ENCODE peak calls at places on chromosomes 7 and 10, in ten cellular contexts. One of them, this sample, is unnamed.

GRCh38 chr10:72455889-72456588 is 101.3 kb upstream of the DNAJB12 start:
- DNase-seq in adrenal gland: no peak
- DNase-seq in breast epithelium: no peak
- DNase-seq in sigmoid colon: no peak
- DNase-seq in IMR-90: peak
- DNase-seq in endothelial cell of umbilical vein: no peak
- DNase-seq in A549: no peak
- DNase-seq in tibial nerve: no peak
- DNase-seq in right lobe of liver: no peak
- DNase-seq in spleen: no peak
- DNase-seq in this sample: no peak

GRCh38 chr10:96306516-96306915 is 2.3 kb downstream of the DNTT start:
- DNase-seq in sigmoid colon: peak
- DNase-seq in A549: no peak
- DNase-seq in breast epithelium: no peak
- DNase-seq in tibial nerve: peak
- DNase-seq in endothelial cell of umbilical vein: no peak
- DNase-seq in spleen: peak
- DNase-seq in right lobe of liver: peak
- DNase-seq in IMR-90: no peak
- DNase-seq in adrenal gland: peak
- DNase-seq in this sample: no peak

GRCh38 chr10:126836009-126836408 is 69.2 kb upstream of the DOCK1 start:
- DNase-seq in right lobe of liver: no peak
- DNase-seq in tibial nerve: no peak
- DNase-seq in adrenal gland: no peak
- DNase-seq in A549: no peak
- DNase-seq in breast epithelium: no peak
- DNase-seq in sigmoid colon: no peak
- DNase-seq in spleen: no peak
- DNase-seq in endothelial cell of umbilical vein: no peak
- DNase-seq in IMR-90: no peak
- DNase-seq in this sample: no peak

GRCh38 chr10:42637648-42638052 is 720 bp downstream of the ZNF33B start:
- DNase-seq in spleen: no peak
- DNase-seq in endothelial cell of umbilical vein: no peak
- DNase-seq in breast epithelium: no peak
- DNase-seq in A549: no peak
- DNase-seq in sigmoid colon: no peak
- DNase-seq in right lobe of liver: no peak
- DNase-seq in tibial nerve: no peak
- DNase-seq in IMR-90: no peak
- DNase-seq in adrenal gland: no peak
- DNase-seq in this sample: no peak

GRCh38 chr7:117902314-117902889 is 29.2 kb upstream of the CTTNBP2 start:
- DNase-seq in adrenal gland: no peak
- DNase-seq in sigmoid colon: no peak
- DNase-seq in tibial nerve: no peak
- DNase-seq in endothelial cell of umbilical vein: no peak
- DNase-seq in right lobe of liver: no peak
- DNase-seq in IMR-90: no peak
- DNase-seq in breast epithelium: no peak
- DNase-seq in spleen: no peak
- DNase-seq in A549: no peak
- DNase-seq in this sample: no peak

GRCh38 chr10:33240931-33241330 is 93.5 kb downstream of the NRP1 start:
- DNase-seq in endothelial cell of umbilical vein: no peak
- DNase-seq in A549: no peak
- DNase-seq in right lobe of liver: no peak
- DNase-seq in IMR-90: peak
- DNase-seq in breast epithelium: no peak
- DNase-seq in sigmoid colon: no peak
- DNase-seq in tibial nerve: no peak
- DNase-seq in adrenal gland: no peak
- DNase-seq in spleen: no peak
- DNase-seq in this sample: no peak

GRCh38 chr10:15141136-15142067 is 27.1 kb downstream of the NMT2 start:
- DNase-seq in spleen: no peak
- DNase-seq in breast epithelium: no peak
- DNase-seq in A549: no peak
- DNase-seq in tibial nerve: no peak
- DNase-seq in sigmoid colon: no peak
- DNase-seq in right lobe of liver: no peak
- DNase-seq in endothelial cell of umbilical vein: no peak
- DNase-seq in IMR-90: no peak
- DNase-seq in adrenal gland: no peak
- DNase-seq in this sample: no peak

GRCh38 chr10:86688398-86688921 is 20.1 kb downstream of the LDB3 start:
- DNase-seq in tibial nerve: peak
- DNase-seq in endothelial cell of umbilical vein: peak
- DNase-seq in right lobe of liver: no peak
- DNase-seq in breast epithelium: peak
- DNase-seq in adrenal gland: peak
- DNase-seq in A549: peak
- DNase-seq in spleen: no peak
- DNase-seq in sigmoid colon: peak
- DNase-seq in IMR-90: peak
- DNase-seq in this sample: peak

GRCh38 chr10:70518695-70519094 is 40.1 kb downstream of the PALD1 start:
- DNase-seq in right lobe of liver: no peak
- DNase-seq in spleen: no peak
- DNase-seq in breast epithelium: no peak
- DNase-seq in IMR-90: peak
- DNase-seq in tibial nerve: no peak
- DNase-seq in sigmoid colon: no peak
- DNase-seq in adrenal gland: no peak
- DNase-seq in endothelial cell of umbilical vein: peak
- DNase-seq in A549: peak
- DNase-seq in this sample: no peak

GRCh38 chr7:1419310-1419634 is 40.0 kb downstream of the MICALL2 start:
- DNase-seq in spleen: peak
- DNase-seq in tibial nerve: no peak
- DNase-seq in A549: no peak
- DNase-seq in right lobe of liver: no peak
- DNase-seq in breast epithelium: no peak
- DNase-seq in endothelial cell of umbilical vein: no peak
- DNase-seq in adrenal gland: no peak
- DNase-seq in IMR-90: no peak
- DNase-seq in sigmoid colon: no peak
- DNase-seq in this sample: no peak

GRCh38 chr10:77804371-77804770 is 122.2 kb downstream of the DLG5 start:
- DNase-seq in right lobe of liver: no peak
- DNase-seq in spleen: peak
- DNase-seq in A549: no peak
- DNase-seq in tibial nerve: no peak
- DNase-seq in adrenal gland: no peak
- DNase-seq in sigmoid colon: no peak
- DNase-seq in IMR-90: no peak
- DNase-seq in endothelial cell of umbilical vein: no peak
- DNase-seq in breast epithelium: no peak
- DNase-seq in this sample: no peak

GRCh38 chr7:112419543-112420130 is 30.6 kb upstream of the IFRD1 start:
- DNase-seq in breast epithelium: no peak
- DNase-seq in endothelial cell of umbilical vein: no peak
- DNase-seq in adrenal gland: no peak
- DNase-seq in A549: no peak
- DNase-seq in spleen: no peak
- DNase-seq in tibial nerve: no peak
- DNase-seq in right lobe of liver: no peak
- DNase-seq in sigmoid colon: no peak
- DNase-seq in IMR-90: no peak
- DNase-seq in this sample: no peak

GRCh38 chr7:112420236-112420945 is 29.9 kb upstream of the IFRD1 start:
- DNase-seq in sigmoid colon: no peak
- DNase-seq in endothelial cell of umbilical vein: no peak
- DNase-seq in breast epithelium: peak
- DNase-seq in A549: no peak
- DNase-seq in right lobe of liver: no peak
- DNase-seq in spleen: no peak
- DNase-seq in IMR-90: peak
- DNase-seq in adrenal gland: no peak
- DNase-seq in tibial nerve: no peak
- DNase-seq in this sample: no peak

GRCh38 chr7:112422842-112423496 is 27.3 kb upstream of the IFRD1 start:
- DNase-seq in endothelial cell of umbilical vein: peak
- DNase-seq in right lobe of liver: peak
- DNase-seq in sigmoid colon: peak
- DNase-seq in IMR-90: peak
- DNase-seq in breast epithelium: peak
- DNase-seq in A549: peak
- DNase-seq in adrenal gland: peak
- DNase-seq in tibial nerve: peak
- DNase-seq in spleen: peak
- DNase-seq in this sample: peak

GRCh38 chr7:112423987-112424386 is 26.3 kb upstream of the IFRD1 start:
- DNase-seq in endothelial cell of umbilical vein: no peak
- DNase-seq in sigmoid colon: no peak
- DNase-seq in breast epithelium: no peak
- DNase-seq in spleen: no peak
- DNase-seq in tibial nerve: no peak
- DNase-seq in right lobe of liver: no peak
- DNase-seq in IMR-90: no peak
- DNase-seq in adrenal gland: no peak
- DNase-seq in A549: no peak
- DNase-seq in this sample: no peak

GRCh38 chr7:112421666-112422486 is 28.4 kb upstream of the IFRD1 start:
- DNase-seq in right lobe of liver: no peak
- DNase-seq in adrenal gland: no peak
- DNase-seq in tibial nerve: no peak
- DNase-seq in breast epithelium: no peak
- DNase-seq in endothelial cell of umbilical vein: no peak
- DNase-seq in A549: peak
- DNase-seq in IMR-90: no peak
- DNase-seq in spleen: no peak
- DNase-seq in sigmoid colon: no peak
- DNase-seq in this sample: no peak
- TF ChIP-seq CTCF in right lobe of liver: no peak
- TF ChIP-seq CTCF in adrenal gland: no peak
- TF ChIP-seq CTCF in tibial nerve: no peak
- TF ChIP-seq CTCF in breast epithelium: no peak
- TF ChIP-seq CTCF in endothelial cell of umbilical vein: no peak
- TF ChIP-seq CTCF in A549: no peak
- TF ChIP-seq CTCF in IMR-90: no peak
- TF ChIP-seq CTCF in spleen: no peak
- TF ChIP-seq CTCF in sigmoid colon: no peak
- TF ChIP-seq CTCF in this sample: no peak

DNA sequence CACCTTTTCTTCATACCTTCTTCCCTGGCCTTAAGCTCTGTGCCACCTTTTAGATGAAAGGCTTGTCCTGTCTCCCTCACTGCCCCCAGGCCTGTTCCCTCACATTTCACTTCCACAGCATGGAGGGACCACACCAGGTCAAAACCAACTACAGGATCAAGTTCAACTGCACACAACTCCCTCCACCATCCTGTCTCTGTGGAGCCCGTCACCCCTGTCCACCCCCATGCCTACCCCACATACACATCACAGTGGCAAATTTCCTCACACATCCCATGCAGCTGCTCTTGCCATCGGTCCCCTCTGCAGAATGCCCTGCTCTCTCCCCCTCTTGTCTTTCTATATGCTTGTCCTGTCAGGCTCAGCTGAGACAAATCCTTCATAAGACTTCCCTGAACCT is 154.1 kb downstream of the USP6NL start:
- DNase-seq in breast epithelium: no peak
- DNase-seq in tibial nerve: no peak
- DNase-seq in spleen: no peak
- DNase-seq in sigmoid colon: no peak
- DNase-seq in A549: no peak
- DNase-seq in endothelial cell of umbilical vein: no peak
- DNase-seq in right lobe of liver: no peak
- DNase-seq in adrenal gland: no peak
- DNase-seq in IMR-90: no peak
- DNase-seq in this sample: no peak
- TF ChIP-seq POLR2A in breast epithelium: no peak
- TF ChIP-seq POLR2A in tibial nerve: no peak
- TF ChIP-seq POLR2A in spleen: no peak
- TF ChIP-seq POLR2A in sigmoid colon: no peak
- TF ChIP-seq POLR2A in A549: no peak
- TF ChIP-seq POLR2A in endothelial cell of umbilical vein: no peak
- TF ChIP-seq POLR2A in right lobe of liver: no peak
- TF ChIP-seq POLR2A in adrenal gland: no peak
- TF ChIP-seq POLR2A in IMR-90: no peak
- TF ChIP-seq POLR2A in this sample: no peak

GRCh38 chr7:72538856-72539255 is 126.7 kb upstream of the CALN1 start:
- DNase-seq in endothelial cell of umbilical vein: no peak
- DNase-seq in adrenal gland: no peak
- DNase-seq in breast epithelium: no peak
- DNase-seq in sigmoid colon: no peak
- DNase-seq in right lobe of liver: no peak
- DNase-seq in spleen: no peak
- DNase-seq in IMR-90: no peak
- DNase-seq in tibial nerve: no peak
- DNase-seq in A549: no peak
- DNase-seq in this sample: no peak

GRCh38 chr7:72538147-72538546 is 126.0 kb upstream of the CALN1 start:
- DNase-seq in breast epithelium: no peak
- DNase-seq in tibial nerve: no peak
- DNase-seq in endothelial cell of umbilical vein: no peak
- DNase-seq in IMR-90: no peak
- DNase-seq in A549: no peak
- DNase-seq in right lobe of liver: no peak
- DNase-seq in spleen: no peak
- DNase-seq in adrenal gland: no peak
- DNase-seq in sigmoid colon: no peak
- DNase-seq in this sample: no peak

GRCh38 chr7:72540106-72540611 is 128.0 kb upstream of the CALN1 start:
- DNase-seq in breast epithelium: no peak
- DNase-seq in spleen: no peak
- DNase-seq in sigmoid colon: no peak
- DNase-seq in tibial nerve: no peak
- DNase-seq in IMR-90: no peak
- DNase-seq in adrenal gland: no peak
- DNase-seq in endothelial cell of umbilical vein: no peak
- DNase-seq in right lobe of liver: no peak
- DNase-seq in A549: no peak
- DNase-seq in this sample: no peak

GRCh38 chr7:72539702-72540101 is 127.6 kb upstream of the CALN1 start:
- DNase-seq in right lobe of liver: no peak
- DNase-seq in breast epithelium: no peak
- DNase-seq in adrenal gland: no peak
- DNase-seq in spleen: no peak
- DNase-seq in endothelial cell of umbilical vein: no peak
- DNase-seq in A549: no peak
- DNase-seq in tibial nerve: no peak
- DNase-seq in sigmoid colon: no peak
- DNase-seq in IMR-90: no peak
- DNase-seq in this sample: no peak

GRCh38 chr7:72540923-72541322 is 128.8 kb upstream of the CALN1 start:
- DNase-seq in right lobe of liver: no peak
- DNase-seq in breast epithelium: no peak
- DNase-seq in sigmoid colon: no peak
- DNase-seq in adrenal gland: no peak
- DNase-seq in spleen: no peak
- DNase-seq in endothelial cell of umbilical vein: no peak
- DNase-seq in IMR-90: no peak
- DNase-seq in A549: no peak
- DNase-seq in tibial nerve: no peak
- DNase-seq in this sample: no peak
- H3K27ac ChIP-seq in right lobe of liver: no peak
- H3K27ac ChIP-seq in breast epithelium: no peak
- H3K27ac ChIP-seq in sigmoid colon: no peak
- H3K27ac ChIP-seq in adrenal gland: no peak
- H3K27ac ChIP-seq in spleen: no peak
- H3K27ac ChIP-seq in endothelial cell of umbilical vein: no peak
- H3K27ac ChIP-seq in IMR-90: no peak
- H3K27ac ChIP-seq in A549: no peak
- H3K27ac ChIP-seq in tibial nerve: no peak
- H3K27ac ChIP-seq in this sample: no peak

GRCh38 chr10:73625004-73625883 is 16.0 kb downstream of the MYOZ1 start:
- DNase-seq in IMR-90: peak
- DNase-seq in adrenal gland: peak
- DNase-seq in sigmoid colon: peak
- DNase-seq in breast epithelium: no peak
- DNase-seq in spleen: peak
- DNase-seq in tibial nerve: no peak
- DNase-seq in A549: peak
- DNase-seq in endothelial cell of umbilical vein: peak
- DNase-seq in right lobe of liver: no peak
- DNase-seq in this sample: no peak
- TF ChIP-seq CTCF in IMR-90: no peak
- TF ChIP-seq CTCF in adrenal gland: no peak
- TF ChIP-seq CTCF in sigmoid colon: no peak
- TF ChIP-seq CTCF in breast epithelium: no peak
- TF ChIP-seq CTCF in spleen: no peak
- TF ChIP-seq CTCF in tibial nerve: no peak
- TF ChIP-seq CTCF in A549: no peak
- TF ChIP-seq CTCF in endothelial cell of umbilical vein: no peak
- TF ChIP-seq CTCF in right lobe of liver: no peak
- TF ChIP-seq CTCF in this sample: no peak

This sample was measured in uterus.